ENCODE peak calls at places on chromosomes 12 and 14, in five cellular contexts. One of them, this sample, is unnamed.

GRCh38 chr14:103896578-103896977 is 31.7 kb upstream of the TDRD9 start:
- DNase-seq in T-helper 2 cell: no peak
- DNase-seq in H4: peak
- DNase-seq in DMS53: no peak
- DNase-seq in AG09319: no peak
- DNase-seq in this sample: no peak

GRCh38 chr12:28025821-28026505 is 53.4 kb upstream of the PTHLH start:
- DNase-seq in T-helper 2 cell: no peak
- DNase-seq in H4: no peak
- DNase-seq in DMS53: no peak
- DNase-seq in AG09319: no peak
- DNase-seq in this sample: no peak

GRCh38 chr12:6221146-6221545 is 20.9 kb downstream of the CD9 start:
- DNase-seq in T-helper 2 cell: no peak
- DNase-seq in H4: no peak
- DNase-seq in DMS53: no peak
- DNase-seq in AG09319: no peak
- DNase-seq in this sample: no peak

GRCh38 chr12:116520225-116520624 is 39.0 kb upstream of the MAP1LC3B2 start:
- DNase-seq in T-helper 2 cell: no peak
- DNase-seq in H4: no peak
- DNase-seq in DMS53: no peak
- DNase-seq in AG09319: no peak
- DNase-seq in this sample: no peak

GRCh38 chr12:68945255-68945654 is 12.3 kb upstream of the CPM start:
- DNase-seq in T-helper 2 cell: no peak
- DNase-seq in H4: no peak
- DNase-seq in DMS53: no peak
- DNase-seq in AG09319: no peak
- DNase-seq in this sample: no peak

GRCh38 chr14:72907327-72907826 is 13.5 kb upstream of the DPF3 start:
- DNase-seq in T-helper 2 cell: no peak
- DNase-seq in H4: no peak
- DNase-seq in DMS53: no peak
- DNase-seq in AG09319: no peak
- DNase-seq in this sample: no peak

GRCh38 chr12:64990991-64991570 is 130.0 kb downstream of the WIF1 start:
- DNase-seq in T-helper 2 cell: no peak
- DNase-seq in H4: no peak
- DNase-seq in DMS53: no peak
- DNase-seq in AG09319: no peak
- DNase-seq in this sample: no peak

GRCh38 chr12:22334696-22335290 is at the start of gene ST8SIA1:
- DNase-seq in T-helper 2 cell: peak
- DNase-seq in H4: no peak
- DNase-seq in DMS53: no peak
- DNase-seq in AG09319: no peak
- DNase-seq in this sample: no peak

GRCh38 chr12:10388611-10389010 is 1.2 kb downstream of the KLRK1 start:
- DNase-seq in T-helper 2 cell: no peak
- DNase-seq in H4: no peak
- DNase-seq in DMS53: no peak
- DNase-seq in AG09319: no peak
- DNase-seq in this sample: no peak

GRCh38 chr12:92698466-92698865 is 4.3 kb upstream of the PLEKHG7 start:
- DNase-seq in T-helper 2 cell: no peak
- DNase-seq in H4: no peak
- DNase-seq in DMS53: no peak
- DNase-seq in AG09319: no peak
- DNase-seq in this sample: no peak

GRCh38 chr14:67503331-67503730 is 14.8 kb upstream of the TMEM229B start:
- DNase-seq in T-helper 2 cell: no peak
- DNase-seq in H4: no peak
- DNase-seq in DMS53: no peak
- DNase-seq in AG09319: no peak
- DNase-seq in this sample: no peak

GRCh38 chr14:74698894-74699293 is 14.0 kb downstream of the AREL1 start:
- DNase-seq in T-helper 2 cell: no peak
- DNase-seq in H4: no peak
- DNase-seq in DMS53: no peak
- DNase-seq in AG09319: no peak
- DNase-seq in this sample: no peak

GRCh38 chr12:2301531-2302461 is 249.0 kb downstream of the CACNA1C start:
- DNase-seq in T-helper 2 cell: no peak
- DNase-seq in H4: peak
- DNase-seq in DMS53: no peak
- DNase-seq in AG09319: peak
- DNase-seq in this sample: peak

GRCh38 chr14:63770187-63770807 is 42.4 kb upstream of the SGPP1 start:
- DNase-seq in T-helper 2 cell: peak
- DNase-seq in H4: peak
- DNase-seq in DMS53: peak
- DNase-seq in AG09319: peak
- DNase-seq in this sample: peak

GRCh38 chr14:64965356-64966000 is 6.7 kb downstream of the RAB15 start:
- DNase-seq in T-helper 2 cell: no peak
- DNase-seq in H4: no peak
- DNase-seq in DMS53: no peak
- DNase-seq in AG09319: no peak
- DNase-seq in this sample: no peak

GRCh38 chr12:84826925-84827324 is 85.7 kb downstream of the SLC6A15 start:
- DNase-seq in T-helper 2 cell: no peak
- DNase-seq in H4: no peak
- DNase-seq in DMS53: no peak
- DNase-seq in AG09319: no peak
- DNase-seq in this sample: no peak

GRCh38 chr14:32134448-32135070 is 57.5 kb downstream of the ARHGAP5 start:
- DNase-seq in T-helper 2 cell: no peak
- DNase-seq in H4: peak
- DNase-seq in DMS53: no peak
- DNase-seq in AG09319: no peak
- DNase-seq in this sample: peak

GRCh38 chr14:81632162-81632561 is 98.5 kb upstream of the SEL1L start:
- DNase-seq in T-helper 2 cell: no peak
- DNase-seq in H4: no peak
- DNase-seq in DMS53: no peak
- DNase-seq in AG09319: no peak
- DNase-seq in this sample: no peak

GRCh38 chr14:45251912-45252311 is 1.1 kb downstream of the MIS18BP1 start:
- DNase-seq in T-helper 2 cell: no peak
- DNase-seq in H4: no peak
- DNase-seq in DMS53: peak
- DNase-seq in AG09319: no peak
- DNase-seq in this sample: no peak

GRCh38 chr12:69828897-69829296 is 3.9 kb downstream of the MYRFL start:
- DNase-seq in T-helper 2 cell: no peak
- DNase-seq in H4: no peak
- DNase-seq in DMS53: no peak
- DNase-seq in AG09319: no peak
- DNase-seq in this sample: no peak

GRCh38 chr14:69355955-69356321 is 42.2 kb downstream of the ERH start:
- DNase-seq in T-helper 2 cell: no peak
- DNase-seq in H4: no peak
- DNase-seq in DMS53: no peak
- DNase-seq in AG09319: peak
- DNase-seq in this sample: peak

GRCh38 chr14:72301352-72301751 is 369.1 kb downstream of the RGS6 start:
- DNase-seq in T-helper 2 cell: no peak
- DNase-seq in H4: no peak
- DNase-seq in DMS53: no peak
- DNase-seq in AG09319: no peak
- DNase-seq in this sample: no peak

GRCh38 chr14:43735926-43736325 is 771.2 kb downstream of the FSCB start:
- DNase-seq in T-helper 2 cell: no peak
- DNase-seq in H4: no peak
- DNase-seq in DMS53: no peak
- DNase-seq in AG09319: no peak
- DNase-seq in this sample: no peak

GRCh38 chr12:124392271-124392990 is 97.5 kb downstream of the RFLNA start:
- DNase-seq in T-helper 2 cell: peak
- DNase-seq in H4: peak
- DNase-seq in DMS53: peak
- DNase-seq in AG09319: no peak
- DNase-seq in this sample: no peak